ENCODE peak calls at places on chromosomes 4 and X, in five cellular contexts. Q, J, M, Z and R are unnamed samples.

GRCh38 chrX:147550217-147550616 is 361.5 kb upstream of the FMR1 start:
- DNase-seq in Z (peak; percentile 4), Q (no peak), J (no peak), M (peak; percentile 58), R (no peak)

GRCh38 chrX:16743604-16744325 is 24.4 kb downstream of the SYAP1 start:
- DNase-seq in J (no peak), Q (no peak), Z (no peak), M (no peak), R (peak; percentile 74)

GRCh38 chr4:100428051-100428450 is 89.8 kb downstream of the EMCN start:
- DNase-seq in J (no peak), Z (no peak), M (no peak), Q (no peak), R (peak; percentile 73)

GRCh38 chr4:3115637-3116300 is 41.3 kb downstream of the HTT start:
- DNase-seq in Q (no peak), J (no peak), M (no peak), Z (no peak), R (peak; percentile 68)

GRCh38 chrX:13398073-13398823 is 78.4 kb upstream of the ATXN3L start:
- DNase-seq in J (peak; percentile 70), Q (peak; percentile 13), M (no peak), Z (no peak), R (peak; percentile 98)

GRCh38 chrX:153672531-153673397 is 849 bp downstream of the PNCK start:
- DNase-seq in Q (no peak), J (no peak), M (no peak), Z (no peak), R (no peak)

GRCh38 chr4:98381306-98381705 is 120.1 kb downstream of the RAP1GDS1 start:
- DNase-seq in Z (no peak), Q (no peak), M (no peak), J (no peak), R (no peak)

GRCh38 chr4:3416270-3416669 is 25.5 kb upstream of the HGFAC start:
- DNase-seq in Q (no peak), M (no peak), Z (no peak), J (peak; percentile 14), R (no peak)

GRCh38 chrX:15781964-15782711 is 8.1 kb upstream of the ZRSR2 start:
- DNase-seq in J (no peak), Q (no peak), M (no peak), Z (peak; percentile 11), R (no peak)

GRCh38 chr4:3112979-3113469 is 38.5 kb downstream of the HTT start:
- DNase-seq in M (no peak), Z (no peak), Q (no peak), J (no peak), R (no peak)

GRCh38 chrX:31224321-31225012 is 152.6 kb upstream of the FTHL17 start:
- DNase-seq in Z (no peak), J (no peak), Q (no peak), M (no peak), R (no peak)

GRCh38 chr4:4792516-4792915 is 66.9 kb upstream of the MSX1 start:
- DNase-seq in M (no peak), Q (no peak), J (no peak), Z (no peak), R (no peak)

GRCh38 chr4:144594471-144594986 is 51.4 kb upstream of the HHIP start:
- DNase-seq in Q (no peak), J (no peak), M (no peak), Z (no peak), R (no peak)

GRCh38 chr4:184699941-184700340 is 34.0 kb downstream of the CENPU start:
- DNase-seq in M (no peak), Q (no peak), J (no peak), Z (no peak), R (peak; percentile 43)

GRCh38 chrX:69257504-69258127 is 92.4 kb upstream of the PJA1 start:
- DNase-seq in M (no peak), J (no peak), Q (no peak), Z (no peak), R (no peak)

GRCh38 chr4:188822698-188823097 is 683.5 kb downstream of the TRIML1 start:
- DNase-seq in Q (no peak), M (no peak), Z (no peak), J (no peak), R (no peak)

GRCh38 chr4:81648576-81649272 is 177.0 kb upstream of the RASGEF1B start:
- DNase-seq in Z (peak; percentile 88), Q (no peak), J (no peak), M (no peak), R (peak; percentile 35)

GRCh38 chr4:147309434-147309833 is 171.5 kb upstream of the EDNRA start:
- DNase-seq in M (no peak), Z (no peak), J (no peak), Q (no peak), R (peak; percentile 47)

GRCh38 chr4:15231265-15232091 is 196.4 kb upstream of the C1QTNF7 start:
- DNase-seq in M (peak; percentile 91), Z (peak; percentile 79), Q (peak; percentile 97), J (peak; percentile 65), R (peak; percentile 95)

DNA sequence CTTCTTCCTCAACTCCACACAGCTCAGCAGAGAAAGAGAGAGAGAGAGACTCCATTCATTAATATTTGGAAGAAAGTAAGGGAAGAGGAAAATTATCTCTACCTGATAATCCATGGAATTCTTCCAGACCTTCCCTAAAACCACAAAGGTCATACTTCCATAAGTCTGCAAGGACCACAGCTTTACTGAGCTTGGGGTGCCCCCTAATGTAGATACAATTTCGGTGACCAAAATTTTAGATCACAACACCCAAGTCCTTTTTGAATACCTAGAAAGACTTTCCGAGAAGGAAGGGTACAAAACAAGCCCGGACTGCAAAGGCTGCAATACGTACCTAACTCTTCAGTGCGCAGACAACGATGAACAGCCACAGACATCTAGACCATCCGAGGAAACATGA is 523.9 kb downstream of the GLUD2 start:
- DNase-seq in J (no peak), Q (no peak), Z (peak; percentile 0), M (no peak), R (no peak)
- TF ChIP-seq CTCF in J (no peak), Q (no peak), Z (peak; percentile 32), M (no peak), R (no peak)

GRCh38 chr4:182179751-182180150 is 63.5 kb upstream of the TENM3 start:
- DNase-seq in Q (no peak), J (no peak), M (no peak), Z (no peak), R (peak; percentile 42)

GRCh38 chr4:182189107-182189878 is 53.9 kb upstream of the TENM3 start:
- DNase-seq in J (no peak), M (no peak), Z (no peak), Q (no peak), R (peak; percentile 68)

GRCh38 chr4:182190306-182190705 is 52.9 kb upstream of the TENM3 start:
- DNase-seq in M (peak; percentile 28), Q (no peak), Z (no peak), J (no peak), R (no peak)

GRCh38 chr4:182188622-182189021 is 54.6 kb upstream of the TENM3 start:
- DNase-seq in M (no peak), Q (no peak), J (no peak), Z (no peak), R (peak; percentile 34)

GRCh38 chr4:182185491-182185890 is 57.7 kb upstream of the TENM3 start:
- DNase-seq in M (no peak), Q (no peak), Z (no peak), J (no peak), R (no peak)
- H3K4me3 ChIP-seq in M (no peak overlapping the region), Q (no peak overlapping the region), Z (no peak overlapping the region), J (no peak overlapping the region), R (no peak overlapping the region)

DNA sequence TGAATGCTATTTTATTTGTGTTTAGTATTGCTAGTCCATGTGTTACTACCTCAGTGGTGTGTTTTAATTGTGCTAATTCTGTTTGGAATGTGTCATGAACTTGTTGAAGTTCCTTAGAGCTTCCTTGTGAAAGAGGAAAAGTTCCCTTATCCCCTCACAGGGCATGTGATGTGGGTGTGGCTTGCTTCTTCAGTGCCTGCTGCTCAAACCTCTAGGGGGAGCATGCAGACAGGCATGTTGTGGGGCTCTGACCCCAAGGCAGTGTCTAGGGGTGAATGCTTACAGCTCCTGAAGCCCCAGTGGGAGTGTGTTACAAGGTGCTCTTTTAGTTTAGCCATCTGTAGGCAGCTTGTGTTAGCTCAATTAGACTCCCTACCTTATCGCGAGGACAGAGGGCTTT is 86.5 kb downstream of the MAGED4 start:
- DNase-seq in Q (no peak), M (peak; percentile 21), J (no peak), Z (peak; percentile 32), R (peak; percentile 10)
- TF ChIP-seq CTCF in Q (no peak), M (peak; percentile 31), J (no peak), Z (peak; percentile 64), R (peak; percentile 42)

DNA sequence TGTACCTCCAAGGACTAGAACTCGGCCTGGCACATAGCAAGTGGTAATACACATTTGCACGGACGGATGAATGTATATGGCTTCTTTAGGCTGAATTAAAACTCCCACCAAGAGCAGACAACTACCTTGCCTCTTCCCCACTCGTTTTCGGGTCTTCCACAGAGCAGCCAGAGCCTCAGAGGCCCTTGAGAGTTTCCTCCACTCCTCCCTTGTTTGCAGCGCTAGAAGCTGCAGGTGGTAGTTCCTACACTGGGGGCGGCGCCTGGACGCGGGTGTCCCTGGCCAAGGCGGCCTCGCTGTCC is 10.2 kb upstream of the INTU start:
- DNase-seq in J (no peak), Q (no peak), M (no peak), Z (no peak), R (no peak)
- H3K4me3 ChIP-seq in J (peak overlapping the region; percentile 36), Q (peak overlapping the region; percentile 64), M (peak overlapping the region; percentile 32), Z (no peak overlapping the region), R (peak overlapping the region; percentile 71)

GRCh38 chrX:34332336-34332735 is 200.2 kb upstream of the FAM47A start:
- DNase-seq in M (peak; percentile 15), J (no peak), Z (no peak), Q (no peak), R (peak; percentile 11)
- TF ChIP-seq CTCF in M (peak; percentile 23), J (no peak), Z (peak; percentile 54), Q (no peak), R (peak; percentile 46)

GRCh38 chr4:113071811-113072210 is 22.4 kb downstream of the ANK2 start:
- DNase-seq in M (no peak), Q (no peak), J (no peak), Z (no peak), R (no peak)
- H3K4me3 ChIP-seq in M (no peak overlapping the region), Q (no peak overlapping the region), J (no peak overlapping the region), Z (no peak overlapping the region), R (no peak overlapping the region)

GRCh38 chr4:183554346-183554686 is 49.5 kb downstream of the ING2 start:
- DNase-seq in Q (no peak), M (no peak), Z (no peak), J (no peak), R (no peak)

GRCh38 chr4:183546376-183546775 is 41.5 kb downstream of the ING2 start:
- DNase-seq in M (no peak), J (no peak), Z (no peak), Q (no peak), R (no peak)

GRCh38 chr4:183553601-183554345 is 48.9 kb downstream of the ING2 start:
- DNase-seq in J (no peak), Z (no peak), M (no peak), Q (no peak), R (no peak)

GRCh38 chr4:183552274-183553146 is 47.7 kb downstream of the ING2 start:
- DNase-seq in Z (no peak), J (no peak), M (no peak), Q (no peak), R (peak; percentile 5)

GRCh38 chr4:183550345-183551080 is 45.7 kb downstream of the ING2 start:
- DNase-seq in J (no peak), Z (no peak), Q (no peak), M (no peak), R (no peak)
- TF ChIP-seq CTCF in J (no peak), Z (no peak), Q (no peak), M (no peak), R (no peak)